ENCODE peak calls at places on chromosomes 4 and X, in seven cellular contexts. W is spleen; E is CD8-positive, alpha-beta memory T cell; D is NT2/D1; M is iPS DF 6.9; K is mesendoderm; J is adrenal gland. L is an unnamed sample. For H3K4me1, the result is how much of the 10 kb centered on the place peaks cover.

GRCh38 chrX:103446665-103447302 is 70.4 kb downstream of the BEX3 start:
- DNase-seq in E (no peak), K (peak), J (no peak), M (no peak), D (no peak), W (no peak), L (peak)

GRCh38 chr4:188691811-188692210 is 552.6 kb downstream of the TRIML1 start:
- DNase-seq in D (no peak), W (no peak), M (no peak), E (no peak), K (no peak), J (no peak), L (no peak)

GRCh38 chr4:76526585-76526990 is 91.6 kb downstream of the SHROOM3 start:
- DNase-seq in K (peak), W (no peak), J (no peak), E (no peak), M (no peak), D (no peak), L (no peak)

GRCh38 chr4:157076578-157076947 is 613 bp downstream of the GLRB start:
- DNase-seq in E (no peak), W (no peak), D (no peak), M (no peak), J (peak), K (peak), L (peak)

GRCh38 chr4:140223056-140223810 is 69.2 kb upstream of the MAML3 start:
- DNase-seq in D (no peak), J (no peak), M (no peak), K (no peak), E (no peak), W (no peak), L (peak)

GRCh38 chr4:86558799-86559198 is 35.3 kb upstream of the PTPN13 start:
- DNase-seq in J (no peak), D (no peak), E (no peak), M (no peak), W (no peak), K (no peak), L (no peak)

GRCh38 chrX:334331-334891 is 15.8 kb upstream of the GTPBP6 start:
- DNase-seq in W (peak), K (no peak), D (no peak), J (no peak), E (no peak), M (no peak), L (no peak)

GRCh38 chr4:4671774-4672349 is 130.0 kb upstream of the STX18 start:
- DNase-seq in E (no peak), M (no peak), K (no peak), D (no peak), W (no peak), J (no peak), L (no peak)

GRCh38 chr4:39308576-39308975 is 57.6 kb downstream of the RFC1 start:
- DNase-seq in K (no peak), E (no peak), J (no peak), D (no peak), W (no peak), M (no peak), L (no peak)

GRCh38 chr4:167885872-167886271 is 206.5 kb upstream of the ANXA10 start:
- DNase-seq in J (no peak), E (no peak), W (no peak), M (no peak), D (no peak), K (no peak), L (no peak)

GRCh38 chr4:128286474-128287158 is 997 bp downstream of the PGRMC2 start:
- DNase-seq in K (peak), E (peak), J (no peak), M (no peak), W (no peak), D (no peak), L (no peak)

GRCh38 chrX:94401426-94401825 is 727.4 kb downstream of the FAM133A start:
- DNase-seq in K (no peak), D (no peak), E (no peak), J (no peak), M (no peak), W (no peak), L (no peak)

GRCh38 chrX:12657881-12658280 is 133.3 kb upstream of the PRPS2 start:
- DNase-seq in M (no peak), D (no peak), K (no peak), J (no peak), E (no peak), W (no peak), L (no peak)

GRCh38 chr4:110742148-110742547 is 119.3 kb upstream of the PITX2 start:
- DNase-seq in D (no peak), W (no peak), K (no peak), M (no peak), E (no peak), J (no peak), L (no peak)

GRCh38 chrX:77426811-77427210 is 20.4 kb upstream of the FGF16 start:
- DNase-seq in D (no peak), J (no peak), E (no peak), M (no peak), K (no peak), W (no peak), L (no peak)

GRCh38 chrX:133670394-133670793 is 255.1 kb upstream of the GPC4 start:
- DNase-seq in M (no peak), J (peak), D (no peak), E (no peak), W (no peak), K (peak), L (no peak)

GRCh38 chrX:53606456-53606855 is 80.1 kb downstream of the HUWE1 start:
- DNase-seq in M (no peak), D (no peak), K (no peak), W (no peak), J (no peak), E (no peak), L (no peak)

GRCh38 chrX:24566233-24566632 is 80.9 kb downstream of the PCYT1B start:
- DNase-seq in W (no peak), K (no peak), D (no peak), M (no peak), J (no peak), E (no peak), L (no peak)

GRCh38 chrX:44974462-44974861 is 101.5 kb downstream of the KDM6A start:
- DNase-seq in W (no peak), M (no peak), D (no peak), K (no peak), J (no peak), E (no peak), L (no peak)

GRCh38 chr4:74330295-74330750 is 22.1 kb downstream of the EPGN start:
- DNase-seq in D (no peak), M (no peak), E (no peak), W (no peak), J (no peak), K (no peak), L (no peak)

GRCh38 chr4:122602277-122603142 is 18.4 kb downstream of the IL21 start:
- DNase-seq in E (no peak), M (peak), D (no peak), W (no peak), K (peak), J (no peak), L (peak)

GRCh38 chrX:107826286-107827136 is 845 bp downstream of the MID2 start:
- DNase-seq in M (no peak), E (peak), K (peak), D (no peak), W (peak), J (peak), L (peak)

GRCh38 chr4:78645853-78646757 is 94.5 kb downstream of the ANXA3 start:
- DNase-seq in J (peak), D (no peak), E (no peak), W (no peak), K (no peak), M (no peak), L (no peak)

GRCh38 chr4:22667332-22667731 is 25.4 kb upstream of the GBA3 start:
- DNase-seq in J (no peak), W (no peak), M (no peak), K (no peak), E (no peak), D (no peak), L (no peak)

GRCh38 chr4:14772388-14772787 is 229.9 kb upstream of the CPEB2 start:
- DNase-seq in M (no peak), D (no peak), W (no peak), E (no peak), J (no peak), K (no peak), L (no peak)

GRCh38 chr4:38462659-38463058 is 201.3 kb upstream of the KLF3 start:
- DNase-seq in D (no peak), M (no peak), E (no peak), W (no peak), J (no peak), K (no peak), L (no peak)

GRCh38 chr4:147326581-147326980 is 154.3 kb upstream of the EDNRA start:
- DNase-seq in D (no peak), J (no peak), E (no peak), M (no peak), K (no peak), W (no peak), L (no peak)

GRCh38 chrX:17736478-17736855 is 826 bp upstream of the SCML1 start:
- DNase-seq in K (no peak), D (no peak), E (no peak), W (no peak), J (no peak), M (no peak), L (no peak)

GRCh38 chr4:162715401-162715800 is 451.3 kb downstream of the NAF1 start:
- DNase-seq in D (no peak), W (no peak), E (no peak), K (no peak), M (no peak), J (no peak), L (no peak)

GRCh38 chr4:146095091-146095690 is 80.3 kb upstream of the LSM6 start:
- DNase-seq in K (peak), E (no peak), M (peak), W (no peak), D (peak), J (no peak), L (peak)

GRCh38 chr4:121668368-121669162 is 28.2 kb downstream of the ANXA5 start:
- DNase-seq in D (no peak), K (no peak), E (no peak), M (no peak), W (no peak), J (no peak), L (no peak)

GRCh38 chrX:73913580-73913979 is 350.6 kb downstream of the CHIC1 start:
- DNase-seq in J (peak), W (no peak), M (no peak), D (no peak), E (no peak), K (no peak), L (no peak)

GRCh38 chr4:28373601-28374000 is 1513.0 kb downstream of the STIM2 start:
- DNase-seq in J (no peak), M (no peak), W (no peak), K (no peak), D (no peak), E (no peak), L (no peak)

GRCh38 chr4:46124773-46125172 is 919 bp upstream of the GABRG1 start:
- DNase-seq in W (no peak), M (no peak), D (no peak), J (peak), E (no peak), K (peak), L (peak)

GRCh38 chrX:112636288-112636687 is 43.5 kb downstream of the LHFPL1 start:
- DNase-seq in W (no peak), K (no peak), D (no peak), E (no peak), J (no peak), M (no peak), L (no peak)

GRCh38 chrX:130606415-130606814 is 204.6 kb downstream of the RBMX2 start:
- DNase-seq in K (no peak), J (no peak), M (no peak), W (no peak), D (no peak), E (no peak), L (no peak)

GRCh38 chrX:107731831-107732502 is 43.6 kb downstream of the TSC22D3 start:
- DNase-seq in D (peak), E (no peak), W (peak), M (no peak), J (peak), K (peak), L (peak)

GRCh38 chr4:174474457-174475075 is 47.7 kb downstream of the HPGD start:
- DNase-seq in W (no peak), E (no peak), J (no peak), M (no peak), D (no peak), K (peak), L (peak)

DNA sequence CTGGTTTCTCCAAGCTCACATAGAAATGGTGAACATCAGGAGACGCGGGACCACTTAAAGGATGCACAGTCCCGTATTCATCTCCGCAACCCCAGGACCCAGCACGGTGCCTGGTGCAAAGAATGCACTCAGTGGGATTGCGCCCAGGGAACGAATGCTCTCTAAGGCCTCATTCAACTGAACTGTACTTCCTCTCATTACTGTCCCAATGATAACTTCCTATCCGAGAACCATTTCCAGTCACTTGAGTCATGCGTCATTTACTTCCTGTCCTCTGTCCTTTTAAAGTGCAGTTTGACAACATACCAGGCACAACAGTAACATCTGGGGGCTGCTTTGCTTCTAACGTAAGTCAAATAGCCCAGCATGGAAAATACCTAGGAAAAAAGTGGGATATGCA is 75.7 kb downstream of the RBM47 start:
- DNase-seq in D (no peak), M (no peak), W (peak), K (no peak), J (no peak), E (no peak), L (no peak)
- H3K4me1 ChIP-seq in D (under half), M (under half), W (half or more), K (under half), J (under half), E (under half), L (under half)

GRCh38 chr4:185412412-185412811 is 13.4 kb downstream of the UFSP2 start:
- DNase-seq in M (no peak), K (no peak), W (no peak), D (no peak), J (no peak), E (no peak), L (no peak)

GRCh38 chr4:185421366-185422124 is 4.2 kb downstream of the UFSP2 start:
- DNase-seq in K (no peak), W (no peak), J (no peak), E (no peak), D (no peak), M (no peak), L (no peak)

GRCh38 chr4:185411833-185412232 is 13.9 kb downstream of the UFSP2 start:
- DNase-seq in K (no peak), E (no peak), D (no peak), W (no peak), J (no peak), M (no peak), L (no peak)

GRCh38 chr4:185416955-185417354 is 8.8 kb downstream of the UFSP2 start:
- DNase-seq in J (no peak), D (no peak), E (no peak), W (no peak), M (no peak), K (no peak), L (no peak)
- H3K4me1 ChIP-seq in J (under half), D (under half), E (under half), W (under half), M (under half), K (under half), L (under half)

GRCh38 chr4:42641696-42642095 is 15.2 kb downstream of the ATP8A1 start:
- DNase-seq in M (no peak), K (no peak), W (no peak), D (no peak), J (no peak), E (no peak), L (no peak)
- H3K4me1 ChIP-seq in M (under half), K (under half), W (half or more), D (under half), J (under half), E (half or more), L (under half)

DNA sequence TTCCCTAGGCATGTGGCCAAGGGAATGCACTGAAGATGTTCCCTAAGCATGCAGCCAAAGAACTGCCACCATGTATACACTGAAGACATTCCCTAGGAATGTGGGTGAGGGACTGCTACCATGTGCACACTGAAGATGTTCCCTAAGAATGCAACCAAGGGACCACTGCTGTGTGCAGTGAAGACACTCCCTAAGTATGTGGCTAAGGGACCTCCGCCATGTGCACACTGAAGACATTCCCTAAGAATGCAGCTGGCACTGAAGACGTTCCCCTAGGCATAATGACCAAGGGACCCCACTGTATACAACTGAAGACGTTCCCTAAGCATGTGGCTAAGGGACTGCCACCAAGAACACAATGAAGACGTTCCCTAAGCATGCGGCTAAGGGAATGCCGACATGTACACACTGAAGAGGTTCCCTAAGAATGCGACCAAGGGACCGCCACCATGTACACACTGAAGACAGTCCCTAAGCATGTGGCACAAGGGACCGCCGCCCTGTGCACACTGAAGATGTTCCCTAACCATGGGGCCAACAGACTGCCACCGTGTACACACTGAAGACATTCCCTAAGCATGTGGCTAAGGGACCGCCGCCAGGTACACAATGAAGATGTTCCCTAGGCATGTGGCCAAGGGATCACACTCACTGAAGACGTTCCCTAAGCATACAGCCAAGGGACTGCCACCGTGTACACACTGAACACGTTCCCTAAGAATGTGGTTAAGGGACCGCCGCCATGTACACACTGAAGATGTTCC is 25.6 kb downstream of the DHRSX start:
- DNase-seq in E (no peak), D (no peak), K (peak), J (no peak), W (peak), M (no peak), L (peak)
- H3K4me1 ChIP-seq in E (under half), D (under half), K (under half), J (under half), W (under half), M (under half), L (under half)

GRCh38 chrX:37755073-37755472 is 24.8 kb upstream of the CYBB start:
- DNase-seq in M (no peak), W (no peak), E (peak), J (no peak), D (no peak), K (no peak), L (no peak)

GRCh38 chrX:37757082-37757481 is 22.8 kb upstream of the CYBB start:
- DNase-seq in M (no peak), E (no peak), J (no peak), W (no peak), K (no peak), D (no peak), L (no peak)

GRCh38 chrX:37763400-37763799 is 16.5 kb upstream of the CYBB start:
- DNase-seq in K (no peak), J (no peak), D (no peak), E (no peak), M (no peak), W (no peak), L (no peak)

GRCh38 chrX:37754518-37754917 is 25.3 kb upstream of the CYBB start:
- DNase-seq in K (no peak), E (no peak), D (no peak), M (no peak), J (no peak), W (no peak), L (no peak)

DNA sequence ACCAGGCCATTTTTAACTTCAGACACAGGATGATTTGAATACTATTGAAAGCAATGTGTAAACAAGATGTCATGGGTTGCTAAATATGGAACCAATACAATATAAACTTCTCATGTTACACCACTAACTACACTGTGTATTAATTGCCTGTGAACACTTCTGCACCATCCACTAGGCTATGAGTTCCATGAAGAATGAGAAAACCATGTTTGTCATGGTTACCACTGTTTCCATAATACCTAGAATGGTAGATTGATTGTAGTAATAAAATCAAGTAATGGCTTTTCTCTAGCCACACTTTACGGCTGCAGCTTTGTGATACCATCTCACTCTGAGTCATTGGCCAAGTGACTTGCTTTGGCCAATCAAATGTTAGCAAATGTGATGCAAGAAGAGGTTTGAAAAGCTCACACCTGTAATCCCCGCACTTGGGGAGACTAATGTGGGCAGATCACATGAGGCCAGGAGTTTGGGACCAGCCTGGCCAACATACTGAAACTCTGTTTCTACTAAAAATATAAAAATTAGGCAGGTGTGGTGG is 19.9 kb upstream of the CYBB start:
- DNase-seq in D (no peak), M (no peak), J (no peak), W (no peak), K (no peak), E (no peak), L (no peak)
- H3K4me1 ChIP-seq in D (under half), M (under half), J (under half), W (under half), K (under half), E (under half), L (under half)

GRCh38 chrX:38879631-38880220 is 78.5 kb downstream of the MID1IP1 start:
- DNase-seq in E (no peak), W (peak), K (no peak), J (no peak), M (no peak), D (no peak), L (no peak)

GRCh38 chrX:38881727-38882126 is 80.5 kb downstream of the MID1IP1 start:
- DNase-seq in W (no peak), M (no peak), J (no peak), E (no peak), K (no peak), D (no peak), L (no peak)

GRCh38 chrX:38882894-38883620 is 81.8 kb downstream of the MID1IP1 start:
- DNase-seq in E (no peak), W (no peak), J (no peak), M (no peak), D (no peak), K (no peak), L (no peak)

GRCh38 chrX:38880460-38880859 is 79.2 kb downstream of the MID1IP1 start:
- DNase-seq in K (no peak), E (no peak), J (no peak), D (no peak), M (no peak), W (no peak), L (no peak)

GRCh38 chrX:38881066-38881465 is 79.8 kb downstream of the MID1IP1 start:
- DNase-seq in D (no peak), M (no peak), W (no peak), J (no peak), E (no peak), K (no peak), L (no peak)
- H3K4me1 ChIP-seq in D (under half), M (under half), W (under half), J (under half), E (under half), K (under half), L (under half)

GRCh38 chrX:153946910-153947769 is 2.7 kb upstream of the RENBP start:
- DNase-seq in D (no peak), E (peak), W (peak), J (peak), K (peak), M (no peak), L (peak)
- H3K4me1 ChIP-seq in D (under half), E (under half), W (half or more), J (under half), K (under half), M (under half), L (under half)

GRCh38 chrX:120740072-120740471 is 110.2 kb upstream of the C1GALT1C1 start:
- DNase-seq in E (no peak), K (no peak), D (no peak), J (no peak), W (no peak), M (no peak), L (no peak)
- H3K4me1 ChIP-seq in E (under half), K (under half), D (under half), J (under half), W (under half), M (under half), L (under half)

GRCh38 chr4:7892212-7893019 is 47.2 kb downstream of the AFAP1 start:
- DNase-seq in K (peak), J (no peak), M (no peak), W (no peak), E (no peak), D (no peak), L (peak)
- H3K4me1 ChIP-seq in K (under half), J (under half), M (under half), W (under half), E (under half), D (under half), L (under half)

L was measured in endodermal cell.